ENCODE peak calls at places on chromosomes 7 and 10, in eight cellular contexts. One of them, this sample, is unnamed.

GRCh38 chr7:48636391-48637015 is 287.8 kb upstream of the CDC14C start:
- DNase-seq in neuronal stem cell: no peak
- DNase-seq in vagina: no peak
- DNase-seq in fibroblast of lung: peak; percentile 12
- DNase-seq in DND-41: no peak
- DNase-seq in stomach: no peak
- DNase-seq in CD8-positive, alpha-beta memory T cell: no peak
- DNase-seq in colonic mucosa: no peak
- DNase-seq in this sample: peak; percentile 60

GRCh38 chr10:113576853-113577252 is 24.0 kb downstream of the HABP2 start:
- DNase-seq in neuronal stem cell: peak; percentile 35
- DNase-seq in vagina: no peak
- DNase-seq in fibroblast of lung: peak; percentile 21
- DNase-seq in DND-41: peak; percentile 55
- DNase-seq in stomach: no peak
- DNase-seq in CD8-positive, alpha-beta memory T cell: no peak
- DNase-seq in colonic mucosa: no peak
- DNase-seq in this sample: no peak

GRCh38 chr7:129270077-129270476 is 45.2 kb downstream of the AHCYL2 start:
- DNase-seq in neuronal stem cell: no peak
- DNase-seq in vagina: no peak
- DNase-seq in fibroblast of lung: no peak
- DNase-seq in DND-41: no peak
- DNase-seq in stomach: no peak
- DNase-seq in CD8-positive, alpha-beta memory T cell: no peak
- DNase-seq in colonic mucosa: no peak
- DNase-seq in this sample: no peak

GRCh38 chr10:24947304-24948097 is 4.9 kb downstream of the PRTFDC1 start:
- DNase-seq in neuronal stem cell: no peak
- DNase-seq in vagina: no peak
- DNase-seq in fibroblast of lung: peak; percentile 73
- DNase-seq in DND-41: no peak
- DNase-seq in stomach: no peak
- DNase-seq in CD8-positive, alpha-beta memory T cell: no peak
- DNase-seq in colonic mucosa: no peak
- DNase-seq in this sample: no peak

GRCh38 chr10:77592946-77593636 is 44.5 kb downstream of the KCNMA1 start:
- DNase-seq in neuronal stem cell: no peak
- DNase-seq in vagina: no peak
- DNase-seq in fibroblast of lung: peak; percentile 93
- DNase-seq in DND-41: no peak
- DNase-seq in stomach: peak; percentile 44
- DNase-seq in CD8-positive, alpha-beta memory T cell: no peak
- DNase-seq in colonic mucosa: no peak
- DNase-seq in this sample: no peak

GRCh38 chr7:23474098-23474828 is 4.0 kb upstream of the IGF2BP3 start:
- DNase-seq in neuronal stem cell: peak; percentile 98
- DNase-seq in vagina: no peak
- DNase-seq in fibroblast of lung: peak; percentile 94
- DNase-seq in DND-41: no peak
- DNase-seq in stomach: peak; percentile 60
- DNase-seq in CD8-positive, alpha-beta memory T cell: no peak
- DNase-seq in colonic mucosa: peak; percentile 91
- DNase-seq in this sample: peak; percentile 87

GRCh38 chr10:70475661-70476060 is 2.9 kb upstream of the PALD1 start:
- DNase-seq in neuronal stem cell: no peak
- DNase-seq in vagina: no peak
- DNase-seq in fibroblast of lung: peak; percentile 69
- DNase-seq in DND-41: no peak
- DNase-seq in stomach: no peak
- DNase-seq in CD8-positive, alpha-beta memory T cell: no peak
- DNase-seq in colonic mucosa: no peak
- DNase-seq in this sample: no peak

GRCh38 chr7:116434820-116435341 is 64.7 kb upstream of the CAV2 start:
- DNase-seq in neuronal stem cell: no peak
- DNase-seq in vagina: no peak
- DNase-seq in fibroblast of lung: peak; percentile 97
- DNase-seq in DND-41: no peak
- DNase-seq in stomach: no peak
- DNase-seq in CD8-positive, alpha-beta memory T cell: no peak
- DNase-seq in colonic mucosa: no peak
- DNase-seq in this sample: no peak

GRCh38 chr10:94123253-94123995 is 129.7 kb downstream of the PLCE1 start:
- DNase-seq in neuronal stem cell: peak; percentile 27
- DNase-seq in vagina: peak; percentile 44
- DNase-seq in fibroblast of lung: peak; percentile 93
- DNase-seq in DND-41: no peak
- DNase-seq in stomach: no peak
- DNase-seq in CD8-positive, alpha-beta memory T cell: no peak
- DNase-seq in colonic mucosa: no peak
- DNase-seq in this sample: no peak

GRCh38 chr10:10772411-10772810 is 245.3 kb upstream of the CELF2 start:
- DNase-seq in neuronal stem cell: no peak
- DNase-seq in vagina: no peak
- DNase-seq in fibroblast of lung: no peak
- DNase-seq in DND-41: no peak
- DNase-seq in stomach: no peak
- DNase-seq in CD8-positive, alpha-beta memory T cell: no peak
- DNase-seq in colonic mucosa: no peak
- DNase-seq in this sample: no peak

GRCh38 chr7:118372530-118372929 is 148.0 kb downstream of the ANKRD7 start:
- DNase-seq in neuronal stem cell: no peak
- DNase-seq in vagina: no peak
- DNase-seq in fibroblast of lung: peak; percentile 68
- DNase-seq in DND-41: peak; percentile 48
- DNase-seq in stomach: no peak
- DNase-seq in CD8-positive, alpha-beta memory T cell: no peak
- DNase-seq in colonic mucosa: no peak
- DNase-seq in this sample: no peak

GRCh38 chr10:131731780-131732630 is 168.8 kb upstream of the PPP2R2D start:
- DNase-seq in neuronal stem cell: no peak
- DNase-seq in vagina: peak; percentile 58
- DNase-seq in fibroblast of lung: no peak
- DNase-seq in DND-41: no peak
- DNase-seq in stomach: peak; percentile 13
- DNase-seq in CD8-positive, alpha-beta memory T cell: no peak
- DNase-seq in colonic mucosa: no peak
- DNase-seq in this sample: no peak

GRCh38 chr7:157738064-157738460 is 401.3 kb downstream of the DNAJB6 start:
- DNase-seq in neuronal stem cell: peak; percentile 66
- DNase-seq in vagina: no peak
- DNase-seq in fibroblast of lung: peak; percentile 29
- DNase-seq in DND-41: no peak
- DNase-seq in stomach: no peak
- DNase-seq in CD8-positive, alpha-beta memory T cell: no peak
- DNase-seq in colonic mucosa: no peak
- DNase-seq in this sample: peak; percentile 44

GRCh38 chr7:157736341-157736740 is 399.5 kb downstream of the DNAJB6 start:
- DNase-seq in neuronal stem cell: no peak
- DNase-seq in vagina: no peak
- DNase-seq in fibroblast of lung: no peak
- DNase-seq in DND-41: no peak
- DNase-seq in stomach: no peak
- DNase-seq in CD8-positive, alpha-beta memory T cell: no peak
- DNase-seq in colonic mucosa: no peak
- DNase-seq in this sample: peak; percentile 28

GRCh38 chr7:157737151-157738063 is 400.6 kb downstream of the DNAJB6 start:
- DNase-seq in neuronal stem cell: peak; percentile 14
- DNase-seq in vagina: no peak
- DNase-seq in fibroblast of lung: no peak
- DNase-seq in DND-41: no peak
- DNase-seq in stomach: no peak
- DNase-seq in CD8-positive, alpha-beta memory T cell: no peak
- DNase-seq in colonic mucosa: no peak
- DNase-seq in this sample: no peak

GRCh38 chr7:157734926-157735640 is 398.3 kb downstream of the DNAJB6 start:
- DNase-seq in neuronal stem cell: no peak
- DNase-seq in vagina: no peak
- DNase-seq in fibroblast of lung: no peak
- DNase-seq in DND-41: no peak
- DNase-seq in stomach: no peak
- DNase-seq in CD8-positive, alpha-beta memory T cell: no peak
- DNase-seq in colonic mucosa: no peak
- DNase-seq in this sample: no peak

DNA sequence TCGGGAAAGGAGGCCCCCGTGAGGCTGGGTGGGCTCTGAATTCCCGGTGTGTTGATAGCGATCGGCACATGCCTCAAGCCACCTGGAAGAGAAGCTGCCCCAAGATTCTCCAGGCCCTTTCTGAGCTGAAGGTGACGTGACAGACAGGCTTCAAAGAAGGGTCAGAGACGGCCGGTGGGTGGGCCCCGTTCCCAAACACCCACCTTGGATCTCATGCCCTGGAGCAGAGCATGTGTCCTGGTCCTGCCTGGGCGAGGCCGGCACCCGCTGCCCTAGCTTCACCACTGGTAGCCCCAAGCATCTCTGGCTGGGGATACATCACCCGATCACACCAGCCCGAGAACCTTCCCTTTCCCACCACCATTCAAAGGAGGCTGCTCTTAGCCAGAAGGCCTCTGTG is 399.0 kb downstream of the DNAJB6 start:
- DNase-seq in neuronal stem cell: no peak
- DNase-seq in vagina: no peak
- DNase-seq in fibroblast of lung: no peak
- DNase-seq in DND-41: no peak
- DNase-seq in stomach: no peak
- DNase-seq in CD8-positive, alpha-beta memory T cell: no peak
- DNase-seq in colonic mucosa: no peak
- DNase-seq in this sample: no peak
- H3K9me3 ChIP-seq in neuronal stem cell: no peaks in the 10 kb centered on the region
- H3K9me3 ChIP-seq in vagina: no peaks in the 10 kb centered on the region
- H3K9me3 ChIP-seq in fibroblast of lung: no peaks in the 10 kb centered on the region
- H3K9me3 ChIP-seq in DND-41: no peaks in the 10 kb centered on the region
- H3K9me3 ChIP-seq in stomach: no peaks in the 10 kb centered on the region
- H3K9me3 ChIP-seq in CD8-positive, alpha-beta memory T cell: no peaks in the 10 kb centered on the region
- H3K9me3 ChIP-seq in colonic mucosa: no peaks in the 10 kb centered on the region
- H3K9me3 ChIP-seq in this sample: no peaks in the 10 kb centered on the region

GRCh38 chr7:140156460-140157080 is 20.2 kb downstream of the KDM7A start:
- DNase-seq in neuronal stem cell: no peak
- DNase-seq in vagina: no peak
- DNase-seq in fibroblast of lung: no peak
- DNase-seq in DND-41: no peak
- DNase-seq in stomach: no peak
- DNase-seq in CD8-positive, alpha-beta memory T cell: no peak
- DNase-seq in colonic mucosa: no peak
- DNase-seq in this sample: no peak

GRCh38 chr7:140159487-140159886 is 17.3 kb downstream of the KDM7A start:
- DNase-seq in neuronal stem cell: no peak
- DNase-seq in vagina: no peak
- DNase-seq in fibroblast of lung: peak; percentile 56
- DNase-seq in DND-41: no peak
- DNase-seq in stomach: no peak
- DNase-seq in CD8-positive, alpha-beta memory T cell: no peak
- DNase-seq in colonic mucosa: no peak
- DNase-seq in this sample: no peak

GRCh38 chr7:140155428-140155827 is 21.4 kb downstream of the KDM7A start:
- DNase-seq in neuronal stem cell: no peak
- DNase-seq in vagina: no peak
- DNase-seq in fibroblast of lung: no peak
- DNase-seq in DND-41: no peak
- DNase-seq in stomach: no peak
- DNase-seq in CD8-positive, alpha-beta memory T cell: no peak
- DNase-seq in colonic mucosa: no peak
- DNase-seq in this sample: no peak

GRCh38 chr7:140153666-140154161 is 23.1 kb downstream of the KDM7A start:
- DNase-seq in neuronal stem cell: no peak
- DNase-seq in vagina: no peak
- DNase-seq in fibroblast of lung: no peak
- DNase-seq in DND-41: no peak
- DNase-seq in stomach: no peak
- DNase-seq in CD8-positive, alpha-beta memory T cell: no peak
- DNase-seq in colonic mucosa: no peak
- DNase-seq in this sample: no peak
- H3K4me1 ChIP-seq in neuronal stem cell: no peaks in the 10 kb centered on the region
- H3K4me1 ChIP-seq in vagina: no peaks in the 10 kb centered on the region
- H3K4me1 ChIP-seq in fibroblast of lung: no peaks in the 10 kb centered on the region
- H3K4me1 ChIP-seq in DND-41: no peaks in the 10 kb centered on the region
- H3K4me1 ChIP-seq in stomach: peaks cover 11% of the 10 kb centered on the region
- H3K4me1 ChIP-seq in CD8-positive, alpha-beta memory T cell: peaks cover 23% of the 10 kb centered on the region
- H3K4me1 ChIP-seq in colonic mucosa: no peaks in the 10 kb centered on the region
- H3K4me1 ChIP-seq in this sample: peaks cover 2% of the 10 kb centered on the region

DNA sequence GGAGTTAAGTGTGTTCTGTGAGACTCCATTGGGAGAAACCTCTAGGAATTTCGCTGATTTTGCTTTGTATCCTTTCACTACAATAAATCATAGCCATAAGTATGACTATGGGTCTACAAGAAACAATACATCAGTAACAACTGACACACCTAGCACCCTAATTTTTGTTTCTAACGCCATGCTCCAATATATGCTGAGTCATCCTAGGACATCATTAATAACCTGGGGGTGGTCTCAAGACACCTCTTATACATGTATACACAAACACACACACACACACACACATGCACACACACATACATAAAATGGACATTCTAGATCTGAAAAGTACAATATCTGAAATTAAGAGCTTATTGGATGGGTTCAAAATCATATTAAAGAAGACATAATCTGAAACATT is 18.2 kb downstream of the ZNF248 start:
- DNase-seq in neuronal stem cell: no peak
- DNase-seq in vagina: no peak
- DNase-seq in fibroblast of lung: no peak
- DNase-seq in DND-41: no peak
- DNase-seq in stomach: no peak
- DNase-seq in CD8-positive, alpha-beta memory T cell: no peak
- DNase-seq in colonic mucosa: no peak
- DNase-seq in this sample: no peak
- H3K9me3 ChIP-seq in neuronal stem cell: no peaks in the 10 kb centered on the region
- H3K9me3 ChIP-seq in vagina: no peaks in the 10 kb centered on the region
- H3K9me3 ChIP-seq in fibroblast of lung: no peaks in the 10 kb centered on the region
- H3K9me3 ChIP-seq in DND-41: peaks cover under 1% of the 10 kb centered on the region
- H3K9me3 ChIP-seq in stomach: peaks cover 48% of the 10 kb centered on the region
- H3K9me3 ChIP-seq in CD8-positive, alpha-beta memory T cell: peaks cover 3% of the 10 kb centered on the region
- H3K9me3 ChIP-seq in colonic mucosa: no peaks in the 10 kb centered on the region
- H3K9me3 ChIP-seq in this sample: no peaks in the 10 kb centered on the region

GRCh38 chr7:28123752-28124151 is 56.8 kb downstream of the JAZF1 start:
- DNase-seq in neuronal stem cell: no peak
- DNase-seq in vagina: no peak
- DNase-seq in fibroblast of lung: no peak
- DNase-seq in DND-41: no peak
- DNase-seq in stomach: no peak
- DNase-seq in CD8-positive, alpha-beta memory T cell: no peak
- DNase-seq in colonic mucosa: no peak
- DNase-seq in this sample: no peak

GRCh38 chr7:28128608-28129007 is 52.0 kb downstream of the JAZF1 start:
- DNase-seq in neuronal stem cell: no peak
- DNase-seq in vagina: no peak
- DNase-seq in fibroblast of lung: peak; percentile 89
- DNase-seq in DND-41: no peak
- DNase-seq in stomach: no peak
- DNase-seq in CD8-positive, alpha-beta memory T cell: no peak
- DNase-seq in colonic mucosa: no peak
- DNase-seq in this sample: no peak

GRCh38 chr7:28126047-28127041 is 54.3 kb downstream of the JAZF1 start:
- DNase-seq in neuronal stem cell: no peak
- DNase-seq in vagina: no peak
- DNase-seq in fibroblast of lung: no peak
- DNase-seq in DND-41: no peak
- DNase-seq in stomach: no peak
- DNase-seq in CD8-positive, alpha-beta memory T cell: no peak
- DNase-seq in colonic mucosa: no peak
- DNase-seq in this sample: peak; percentile 48

GRCh38 chr7:28124413-28124812 is 56.2 kb downstream of the JAZF1 start:
- DNase-seq in neuronal stem cell: no peak
- DNase-seq in vagina: no peak
- DNase-seq in fibroblast of lung: no peak
- DNase-seq in DND-41: no peak
- DNase-seq in stomach: no peak
- DNase-seq in CD8-positive, alpha-beta memory T cell: no peak
- DNase-seq in colonic mucosa: no peak
- DNase-seq in this sample: no peak

GRCh38 chr7:28125381-28126046 is 55.1 kb downstream of the JAZF1 start:
- DNase-seq in neuronal stem cell: no peak
- DNase-seq in vagina: no peak
- DNase-seq in fibroblast of lung: peak; percentile 59
- DNase-seq in DND-41: no peak
- DNase-seq in stomach: no peak
- DNase-seq in CD8-positive, alpha-beta memory T cell: no peak
- DNase-seq in colonic mucosa: no peak
- DNase-seq in this sample: no peak
- H3K4me1 ChIP-seq in neuronal stem cell: peaks cover 4% of the 10 kb centered on the region
- H3K4me1 ChIP-seq in vagina: peaks cover 76% of the 10 kb centered on the region
- H3K4me1 ChIP-seq in fibroblast of lung: peaks cover 2% of the 10 kb centered on the region
- H3K4me1 ChIP-seq in DND-41: no peaks in the 10 kb centered on the region
- H3K4me1 ChIP-seq in stomach: no peaks in the 10 kb centered on the region
- H3K4me1 ChIP-seq in CD8-positive, alpha-beta memory T cell: peaks cover 2% of the 10 kb centered on the region
- H3K4me1 ChIP-seq in colonic mucosa: no peaks in the 10 kb centered on the region
- H3K4me1 ChIP-seq in this sample: peaks cover 9% of the 10 kb centered on the region